ENCODE peak calls at places on chromosome 7, in nine cellular contexts. D is adrenal gland, E is fibroblast of lung, O is left ventricle myocardium inferior, L is GM23248, H is sigmoid colon, A is cardiac muscle cell, V is left lung, M is transverse colon. T is an unnamed sample.

GRCh38 chr7:18064242-18064838 is 36.7 kb upstream of the PRPS1L1 start:
- DNase-seq in D (no peak), E (no peak), O (no peak), L (peak), H (no peak), A (peak), V (no peak), M (peak), T (peak)

GRCh38 chr7:132202541-132202940 is 373.7 kb downstream of the PLXNA4 start:
- DNase-seq in D (no peak), E (no peak), O (no peak), L (no peak), H (no peak), A (no peak), V (no peak), M (no peak), T (no peak)

GRCh38 chr7:104552102-104552501 is 223.7 kb downstream of the LHFPL3 start:
- DNase-seq in D (peak), E (peak), O (peak), L (peak), H (no peak), A (peak), V (no peak), M (peak), T (peak)

GRCh38 chr7:140342732-140343514 is 55.4 kb downstream of the SLC37A3 start:
- DNase-seq in D (peak), E (peak), O (peak), L (peak), H (peak), A (peak), V (no peak), M (peak), T (peak)

GRCh38 chr7:70710651-70711050 is 421.3 kb upstream of the GALNT17 start:
- DNase-seq in D (no peak), E (no peak), O (no peak), L (no peak), H (no peak), A (no peak), V (no peak), M (no peak), T (no peak)

GRCh38 chr7:50653116-50653854 is 88.1 kb upstream of the DDC start:
- DNase-seq in D (no peak), E (peak), O (peak), L (peak), H (peak), A (peak), V (no peak), M (peak), T (peak)

GRCh38 chr7:132596588-132596987 is 20.3 kb upstream of the PLXNA4 start:
- DNase-seq in D (no peak), E (no peak), O (no peak), L (no peak), H (no peak), A (no peak), V (no peak), M (no peak), T (no peak)

GRCh38 chr7:50359995-50360925 is 55.7 kb downstream of the IKZF1 start:
- DNase-seq in D (no peak), E (no peak), O (no peak), L (peak), H (peak), A (peak), V (no peak), M (peak), T (no peak)

GRCh38 chr7:70678621-70679251 is 453.2 kb upstream of the GALNT17 start:
- DNase-seq in D (no peak), E (peak), O (no peak), L (peak), H (no peak), A (peak), V (no peak), M (no peak), T (no peak)

GRCh38 chr7:111560773-111561658 is 1.3 kb downstream of the IMMP2L start:
- DNase-seq in D (peak), E (peak), O (no peak), L (peak), H (no peak), A (peak), V (no peak), M (no peak), T (no peak)

GRCh38 chr7:114921636-114922150 is at the start of gene MDFIC:
- DNase-seq in D (peak), E (no peak), O (no peak), L (no peak), H (no peak), A (peak), V (no peak), M (peak), T (peak)

GRCh38 chr7:5476001-5476400 is 52.4 kb upstream of the TNRC18 start:
- DNase-seq in D (no peak), E (no peak), O (no peak), L (no peak), H (no peak), A (no peak), V (no peak), M (no peak), T (no peak)

GRCh38 chr7:69722836-69723235 is 124.6 kb downstream of the AUTS2 start:
- DNase-seq in D (no peak), E (peak), O (no peak), L (peak), H (no peak), A (no peak), V (no peak), M (no peak), T (no peak)

GRCh38 chr7:128105228-128106022 is 74.2 kb upstream of the LRRC4 start:
- DNase-seq in D (no peak), E (no peak), O (no peak), L (no peak), H (peak), A (no peak), V (no peak), M (no peak), T (no peak)

GRCh38 chr7:74615933-74616780 is 41.4 kb upstream of the GTF2I start:
- DNase-seq in D (no peak), E (no peak), O (no peak), L (no peak), H (no peak), A (no peak), V (no peak), M (no peak), T (no peak)

GRCh38 chr7:47035522-47035921 is 546.4 kb downstream of the TNS3 start:
- DNase-seq in D (no peak), E (no peak), O (no peak), L (no peak), H (no peak), A (no peak), V (no peak), M (no peak), T (no peak)

GRCh38 chr7:139916717-139917395 is 87.8 kb downstream of the TBXAS1 start:
- DNase-seq in D (no peak), E (peak), O (no peak), L (peak), H (no peak), A (no peak), V (no peak), M (peak), T (no peak)

GRCh38 chr7:140542226-140542625 is 62.9 kb upstream of the MKRN1 start:
- DNase-seq in D (peak), E (peak), O (peak), L (peak), H (peak), A (peak), V (no peak), M (no peak), T (peak)

GRCh38 chr7:132568962-132569361 is 7.3 kb downstream of the PLXNA4 start:
- DNase-seq in D (no peak), E (no peak), O (no peak), L (no peak), H (no peak), A (no peak), V (no peak), M (no peak), T (no peak)

GRCh38 chr7:128168667-128169210 is 72.3 kb upstream of the LEP start:
- DNase-seq in D (peak), E (peak), O (peak), L (peak), H (no peak), A (peak), V (no peak), M (peak), T (no peak)

GRCh38 chr7:50528266-50529092 is 36.7 kb downstream of the DDC start:
- DNase-seq in D (no peak), E (no peak), O (no peak), L (no peak), H (no peak), A (no peak), V (no peak), M (no peak), T (no peak)

GRCh38 chr7:79610301-79610700 is 156.8 kb upstream of the MAGI2 start:
- DNase-seq in D (no peak), E (no peak), O (no peak), L (peak), H (no peak), A (peak), V (no peak), M (no peak), T (no peak)

GRCh38 chr7:132480534-132480933 is 95.7 kb downstream of the PLXNA4 start:
- DNase-seq in D (no peak), E (no peak), O (peak), L (no peak), H (peak), A (no peak), V (no peak), M (no peak), T (peak)

GRCh38 chr7:36207451-36208291 is 54.6 kb downstream of the EEPD1 start:
- DNase-seq in D (peak), E (peak), O (peak), L (peak), H (peak), A (peak), V (peak), M (peak), T (peak)

GRCh38 chr7:128322040-128322643 is 21.6 kb downstream of the RBM28 start:
- DNase-seq in D (no peak), E (peak), O (no peak), L (peak), H (no peak), A (peak), V (no peak), M (no peak), T (no peak)

GRCh38 chr7:92433019-92433418 is 14.3 kb upstream of the GATAD1 start:
- DNase-seq in D (no peak), E (no peak), O (no peak), L (no peak), H (no peak), A (no peak), V (no peak), M (no peak), T (no peak)

GRCh38 chr7:75537731-75538130 is 45.6 kb downstream of the SPDYE5 start:
- DNase-seq in D (no peak), E (no peak), O (no peak), L (no peak), H (peak), A (no peak), V (no peak), M (no peak), T (no peak)

GRCh38 chr7:99392659-99393362 is 15.6 kb downstream of the PDAP1 start:
- DNase-seq in D (peak), E (peak), O (peak), L (peak), H (peak), A (peak), V (peak), M (peak), T (peak)

GRCh38 chr7:14747701-14748100 is 154.8 kb downstream of the DGKB start:
- DNase-seq in D (no peak), E (peak), O (no peak), L (no peak), H (no peak), A (peak), V (no peak), M (no peak), T (no peak)

GRCh38 chr7:150935149-150935548 is 43.0 kb downstream of the KCNH2 start:
- DNase-seq in D (no peak), E (no peak), O (no peak), L (no peak), H (peak), A (no peak), V (no peak), M (no peak), T (no peak)

GRCh38 chr7:121484089-121484763 is 88.1 kb upstream of the FAM3C start:
- DNase-seq in D (no peak), E (no peak), O (no peak), L (no peak), H (no peak), A (no peak), V (no peak), M (no peak), T (no peak)

GRCh38 chr7:76191783-76192240 is 9.9 kb upstream of the SRRM3 start:
- DNase-seq in D (no peak), E (peak), O (no peak), L (peak), H (no peak), A (peak), V (no peak), M (no peak), T (no peak)

GRCh38 chr7:25830986-25831558 is 320.9 kb upstream of the NFE2L3 start:
- DNase-seq in D (no peak), E (peak), O (no peak), L (no peak), H (no peak), A (no peak), V (no peak), M (no peak), T (no peak)

GRCh38 chr7:97407106-97407505 is 289.6 kb downstream of the SDHAF3 start:
- DNase-seq in D (no peak), E (no peak), O (no peak), L (no peak), H (no peak), A (no peak), V (no peak), M (no peak), T (no peak)

GRCh38 chr7:17769918-17770317 is 170.4 kb downstream of the SNX13 start:
- DNase-seq in D (peak), E (peak), O (peak), L (peak), H (no peak), A (peak), V (no peak), M (peak), T (peak)

GRCh38 chr7:47471831-47472230 is 110.1 kb downstream of the TNS3 start:
- DNase-seq in D (no peak), E (no peak), O (no peak), L (peak), H (no peak), A (no peak), V (no peak), M (no peak), T (no peak)

DNA sequence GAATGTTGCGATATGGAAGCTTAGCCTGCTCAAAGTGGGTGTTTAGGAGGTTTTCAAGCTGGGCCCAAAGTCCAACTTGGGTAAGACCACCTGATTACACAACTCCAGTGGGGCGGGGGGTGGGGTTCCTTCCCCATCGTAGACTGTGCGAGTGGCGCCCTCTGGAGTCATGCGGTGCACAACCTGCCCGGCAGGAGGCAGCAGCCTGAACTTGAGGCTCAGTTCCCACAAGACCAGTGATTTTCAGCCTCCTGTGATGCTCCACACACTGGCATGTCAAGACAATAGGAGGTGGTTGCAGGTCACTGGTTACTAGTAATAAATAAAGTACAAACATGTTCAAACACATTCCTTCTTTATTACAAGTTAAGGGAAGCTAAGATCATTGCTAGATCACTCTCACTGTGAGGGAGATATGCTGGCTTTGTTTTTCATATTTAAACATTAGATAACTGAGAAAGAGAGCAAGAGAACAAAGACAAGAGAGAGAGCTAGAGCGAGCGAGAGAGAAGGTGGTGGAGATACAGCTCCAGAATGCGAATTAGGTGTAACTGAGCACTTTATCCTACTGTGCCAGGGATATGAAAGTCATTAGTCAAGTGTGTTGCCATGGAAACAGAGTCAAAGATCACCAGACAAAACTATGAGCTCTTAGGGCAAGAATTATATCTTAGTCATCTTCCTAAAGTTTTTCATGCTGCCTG is 97.4 kb upstream of the BMPER start:
- DNase-seq in D (no peak), E (peak), O (no peak), L (peak), H (no peak), A (peak), V (no peak), M (peak), T (peak)
- H3K4me3 ChIP-seq in D (no peak), E (no peak), O (no peak), L (no peak), H (no peak), A (no peak), V (no peak), M (no peak), T (no peak)

DNA sequence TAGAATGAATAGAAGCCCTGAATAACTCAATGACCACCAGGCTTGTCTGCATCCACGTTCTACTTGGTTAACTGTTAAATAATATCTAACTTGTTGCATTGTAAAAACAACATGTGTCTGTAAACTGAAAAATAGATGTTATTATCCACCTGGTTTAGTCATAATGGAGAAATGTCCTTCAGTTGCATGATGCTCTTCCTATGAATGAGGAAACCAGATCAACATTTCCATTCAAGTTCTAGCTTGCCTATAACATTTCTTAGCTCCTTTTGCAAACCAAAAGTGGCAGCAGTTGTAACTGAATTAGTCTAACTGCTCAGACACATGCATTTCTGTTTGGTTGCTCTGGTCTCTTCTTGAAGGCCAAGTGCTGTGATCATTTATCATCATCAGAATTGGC is 62.9 kb upstream of the BET1 start:
- DNase-seq in D (no peak), E (no peak), O (no peak), L (no peak), H (no peak), A (no peak), V (no peak), M (no peak), T (no peak)
- H3K27ac ChIP-seq in D (no peak), E (no peak), O (no peak), L (no peak), H (no peak), A (no peak), V (no peak), M (no peak), T (no peak)

GRCh38 chr7:116801092-116801710 is 61.2 kb upstream of the CAPZA2 start:
- DNase-seq in D (no peak), E (peak), O (no peak), L (peak), H (no peak), A (peak), V (no peak), M (no peak), T (no peak)

GRCh38 chr7:116800594-116800993 is 61.8 kb upstream of the CAPZA2 start:
- DNase-seq in D (no peak), E (no peak), O (no peak), L (no peak), H (no peak), A (no peak), V (no peak), M (no peak), T (no peak)

GRCh38 chr7:116802144-116802747 is 60.1 kb upstream of the CAPZA2 start:
- DNase-seq in D (no peak), E (no peak), O (no peak), L (peak), H (no peak), A (no peak), V (no peak), M (no peak), T (no peak)

GRCh38 chr7:116804459-116804858 is 57.9 kb upstream of the CAPZA2 start:
- DNase-seq in D (no peak), E (no peak), O (no peak), L (no peak), H (no peak), A (no peak), V (no peak), M (no peak), T (no peak)

GRCh38 chr7:116802784-116803183 is 59.6 kb upstream of the CAPZA2 start:
- DNase-seq in D (no peak), E (peak), O (no peak), L (peak), H (no peak), A (peak), V (no peak), M (peak), T (no peak)
- H3K4me3 ChIP-seq in D (no peak), E (no peak), O (no peak), L (peak), H (no peak), A (no peak), V (no peak), M (no peak), T (no peak)

GRCh38 chr7:33719059-33719581 is 186.2 kb upstream of the BMPER start:
- DNase-seq in D (peak), E (peak), O (peak), L (peak), H (no peak), A (peak), V (no peak), M (no peak), T (peak)
- H3K27ac ChIP-seq in D (no peak), E (no peak), O (peak), L (peak), H (peak), A (peak), V (no peak), M (no peak), T (no peak)

GRCh38 chr7:146554568-146554967 is 438.0 kb downstream of the CNTNAP2 start:
- DNase-seq in D (no peak), E (no peak), O (no peak), L (no peak), H (no peak), A (no peak), V (no peak), M (no peak), T (no peak)
- H3K4me3 ChIP-seq in D (no peak), E (no peak), O (no peak), L (no peak), H (no peak), A (no peak), V (no peak), M (no peak), T (no peak)

GRCh38 chr7:12712236-12712635 is 24.8 kb downstream of the ARL4A start:
- DNase-seq in D (no peak), E (no peak), O (no peak), L (no peak), H (no peak), A (no peak), V (no peak), M (no peak), T (no peak)
- H3K27ac ChIP-seq in D (no peak), E (no peak), O (no peak), L (no peak), H (no peak), A (no peak), V (no peak), M (peak), T (no peak)

DNA sequence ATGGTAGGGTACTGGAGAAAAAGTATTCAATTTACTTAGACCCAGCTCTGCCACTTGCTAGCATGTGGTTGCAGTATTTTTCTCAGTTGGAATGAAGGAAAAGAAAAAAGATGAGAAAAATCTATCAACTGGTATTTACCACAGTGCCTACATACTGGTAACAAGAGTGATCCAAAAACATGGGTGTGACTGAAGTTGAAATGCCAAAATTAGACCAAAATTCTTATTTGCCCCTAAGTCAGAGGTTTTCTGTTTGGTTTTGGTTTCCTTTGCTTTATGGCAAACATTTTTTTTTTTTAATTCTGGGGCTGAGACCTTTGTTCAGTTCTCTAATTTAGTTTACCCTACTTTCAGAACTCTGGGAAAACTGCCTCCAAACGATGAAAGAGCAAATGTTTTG is 12.3 kb downstream of the HYCC1 start:
- DNase-seq in D (no peak), E (no peak), O (no peak), L (no peak), H (no peak), A (no peak), V (no peak), M (no peak), T (no peak)
- H3K4me3 ChIP-seq in D (no peak), E (no peak), O (no peak), L (no peak), H (no peak), A (no peak), V (no peak), M (no peak), T (no peak)

T was measured in right cardiac atrium.